ENCODE peak calls at places on chromosomes 11 and 22, in nine cellular contexts. G is GM23338, M is fibroblast of lung, F is IMR-90, K is GM12878, W is hepatocyte, T is endothelial cell of umbilical vein, H is neural progenitor cell, V is OCI-LY7. E is an unnamed sample.

GRCh38 chr11:38680166-38680565 is 2082.1 kb upstream of the RAG2 start:
- DNase-seq in V (no peak), W (no peak), F (no peak), T (no peak), G (no peak), M (no peak), H (no peak), K (no peak), E (no peak)

GRCh38 chr11:125990244-125990643 is 44.4 kb downstream of the VSIG10L2 start:
- DNase-seq in V (no peak), W (no peak), H (no peak), G (no peak), K (no peak), M (peak; percentile 86), T (no peak), F (peak; percentile 67), E (no peak)

GRCh38 chr22:50171965-50172421 is 1.5 kb downstream of the PANX2 start:
- DNase-seq in V (no peak), T (no peak), W (no peak), G (no peak), M (no peak), K (no peak), F (no peak), H (no peak), E (no peak)

GRCh38 chr22:49413551-49413950 is 414.1 kb downstream of the BRD1 start:
- DNase-seq in T (no peak), F (no peak), V (no peak), G (no peak), W (no peak), H (peak; percentile 30), M (no peak), K (no peak), E (no peak)

GRCh38 chr11:46564459-46564858 is 29.4 kb downstream of the AMBRA1 start:
- DNase-seq in V (no peak), M (peak; percentile 72), K (no peak), G (no peak), W (no peak), H (no peak), F (peak; percentile 64), T (peak; percentile 40), E (no peak)

GRCh38 chr11:43316451-43316850 is 4.7 kb downstream of the API5 start:
- DNase-seq in T (no peak), W (no peak), M (peak; percentile 82), H (no peak), F (peak; percentile 13), V (no peak), G (no peak), K (no peak), E (no peak)

GRCh38 chr22:49768077-49768476 is 59.6 kb downstream of the BRD1 start:
- DNase-seq in M (no peak), H (no peak), F (no peak), W (no peak), G (no peak), T (no peak), K (no peak), V (no peak), E (no peak)

GRCh38 chr11:117221775-117222517 is 9.9 kb downstream of the PCSK7 start:
- DNase-seq in M (no peak), G (no peak), T (no peak), K (no peak), F (peak; percentile 72), W (no peak), V (no peak), H (no peak), E (no peak)

GRCh38 chr11:17369685-17370243 is 18.2 kb downstream of the NCR3LG1 start:
- DNase-seq in W (no peak), M (no peak), V (no peak), T (no peak), F (no peak), H (no peak), K (no peak), G (no peak), E (no peak)

GRCh38 chr22:30045001-30045887 is 35.0 kb upstream of the HORMAD2 start:
- DNase-seq in V (no peak), W (no peak), G (no peak), M (no peak), K (no peak), H (no peak), T (no peak), F (no peak), E (no peak)

GRCh38 chr11:133506551-133507094 is 25.7 kb downstream of the OPCML start:
- DNase-seq in M (no peak), H (no peak), K (no peak), V (no peak), W (no peak), G (no peak), F (no peak), T (no peak), E (no peak)

GRCh38 chr11:128158860-128159259 is 428.5 kb downstream of the ETS1 start:
- DNase-seq in M (no peak), K (no peak), G (no peak), W (no peak), H (no peak), T (no peak), F (no peak), V (no peak), E (no peak)

GRCh38 chr11:119085523-119085878 is 820 bp downstream of the HMBS start:
- DNase-seq in F (no peak), G (no peak), T (no peak), W (peak; percentile 32), M (peak; percentile 30), H (peak; percentile 34), K (no peak), V (no peak), E (no peak)

GRCh38 chr11:87535513-87535912 is 497.8 kb downstream of the TMEM135 start:
- DNase-seq in W (no peak), H (no peak), F (no peak), M (no peak), K (no peak), T (no peak), V (no peak), G (no peak), E (no peak)

GRCh38 chr11:57762235-57762866 is 749 bp downstream of the CTNND1 start:
- DNase-seq in F (no peak), H (peak; percentile 35), M (no peak), T (no peak), W (peak; percentile 34), G (no peak), V (no peak), K (no peak), E (no peak)

GRCh38 chr11:46345131-46345597 is 2.1 kb upstream of the DGKZ start:
- DNase-seq in M (no peak), W (no peak), V (peak; percentile 36), H (peak; percentile 55), F (no peak), K (no peak), T (peak; percentile 54), G (peak; percentile 69), E (peak; percentile 73)

DNA sequence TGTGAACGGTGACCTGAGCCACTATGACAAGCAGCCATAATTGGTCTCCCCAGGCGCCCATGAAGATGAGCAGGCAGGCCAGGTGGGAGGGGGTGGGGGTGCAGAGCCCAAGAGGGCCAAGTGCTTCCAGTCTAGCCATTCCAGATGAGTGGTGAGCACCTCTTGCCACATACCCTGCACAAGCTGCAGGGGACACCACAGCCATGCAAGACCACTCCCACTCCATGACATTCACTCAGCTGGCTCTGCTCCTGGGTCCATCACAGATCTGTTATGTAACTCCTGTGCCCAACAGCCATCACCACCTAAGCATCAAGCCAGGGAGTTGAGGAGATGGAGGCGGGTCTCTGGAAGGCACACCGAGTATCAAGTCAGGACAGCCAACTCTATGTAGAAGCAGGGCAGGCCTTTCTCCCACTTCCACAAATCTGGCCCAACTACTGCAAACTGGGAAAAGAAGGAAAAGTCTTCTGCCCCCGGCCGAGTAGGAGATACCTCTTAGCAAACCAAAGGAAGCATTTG is 8.4 kb downstream of the TMEM184B start:
- DNase-seq in V (no peak), K (no peak), G (no peak), T (no peak), F (no peak), M (no peak), H (no peak), W (no peak), E (no peak)
- H3K4me1 ChIP-seq in V (peaks cover 55% of the 10 kb centered on the region), K (peaks cover 31% of the 10 kb centered on the region), G (peaks cover 25% of the 10 kb centered on the region), T (peaks cover 4% of the 10 kb centered on the region), F (peaks cover 24% of the 10 kb centered on the region), M (peaks cover 10% of the 10 kb centered on the region), H (peaks cover 28% of the 10 kb centered on the region), W (peaks cover 22% of the 10 kb centered on the region), E (peaks cover 6% of the 10 kb centered on the region)

DNA sequence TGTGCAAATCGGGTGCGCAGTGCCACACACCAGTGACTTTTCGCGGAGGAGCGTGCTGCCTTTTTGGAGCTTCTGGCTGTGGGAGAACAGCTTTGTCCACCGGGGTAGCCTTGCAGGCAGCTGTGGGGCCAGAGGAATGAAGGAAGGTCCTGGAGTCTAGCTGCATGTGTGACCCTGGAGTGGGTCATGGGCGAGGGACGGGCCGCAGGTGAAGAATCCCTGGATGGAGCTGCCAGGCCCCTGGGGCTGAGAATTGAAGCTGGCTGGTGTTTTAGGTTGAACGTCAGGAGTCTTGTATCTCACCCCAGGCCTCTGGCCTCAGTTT is 8.6 kb downstream of the CCND1 start:
- DNase-seq in W (no peak), M (no peak), F (no peak), K (no peak), V (no peak), T (no peak), G (no peak), H (no peak), E (no peak)
- H4K20me1 ChIP-seq in W (peaks cover 22% of the 10 kb centered on the region), M (no peaks in the 10 kb centered on the region), F (peaks cover 99% of the 10 kb centered on the region), K (no peaks in the 10 kb centered on the region), V (no peaks in the 10 kb centered on the region), T (no peaks in the 10 kb centered on the region), G (peaks cover 7% of the 10 kb centered on the region), H (peaks cover 81% of the 10 kb centered on the region), E (peaks cover 24% of the 10 kb centered on the region)

DNA sequence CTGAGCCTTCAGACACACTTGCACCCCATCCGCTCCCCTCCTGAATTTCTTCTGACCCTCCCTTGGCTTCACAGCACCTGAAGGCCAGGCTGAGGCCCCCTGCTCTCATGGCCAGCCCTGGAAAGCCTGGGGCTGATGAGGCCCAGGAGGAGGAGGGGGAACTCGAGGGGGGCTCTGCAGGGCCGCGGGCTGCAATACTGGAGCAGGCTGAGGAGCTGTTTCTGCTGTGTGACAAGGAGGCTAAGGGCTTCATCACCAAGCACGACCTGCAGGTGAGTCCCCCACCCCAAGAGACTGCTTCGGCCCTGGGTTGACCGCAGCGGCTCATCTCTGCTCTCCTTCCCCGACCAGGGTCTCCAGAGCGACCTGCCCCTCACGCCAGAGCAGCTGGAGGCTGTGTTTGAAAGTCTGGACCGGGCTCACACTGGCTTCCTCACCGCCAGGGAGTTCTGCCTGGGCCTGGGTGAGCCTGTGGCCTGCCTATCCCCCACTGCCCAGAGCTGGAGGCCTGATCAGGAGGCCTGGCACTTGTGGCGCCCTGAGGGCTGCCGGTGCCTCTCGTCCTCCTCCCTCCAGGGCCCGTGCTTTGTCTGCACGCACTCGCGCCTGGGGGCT is 889 bp downstream of the CRACR2B start:
- DNase-seq in V (no peak), W (no peak), K (no peak), T (no peak), F (no peak), M (no peak), G (no peak), H (peak; percentile 51), E (no peak)
- H3K4me3 ChIP-seq in V (no peak overlapping the region), W (no peak overlapping the region), K (peak overlapping the region; percentile 49), T (no peak overlapping the region), F (no peak overlapping the region), M (no peak overlapping the region), G (peak overlapping the region; percentile 89), H (peak overlapping the region; percentile 45), E (no peak overlapping the region)

DNA sequence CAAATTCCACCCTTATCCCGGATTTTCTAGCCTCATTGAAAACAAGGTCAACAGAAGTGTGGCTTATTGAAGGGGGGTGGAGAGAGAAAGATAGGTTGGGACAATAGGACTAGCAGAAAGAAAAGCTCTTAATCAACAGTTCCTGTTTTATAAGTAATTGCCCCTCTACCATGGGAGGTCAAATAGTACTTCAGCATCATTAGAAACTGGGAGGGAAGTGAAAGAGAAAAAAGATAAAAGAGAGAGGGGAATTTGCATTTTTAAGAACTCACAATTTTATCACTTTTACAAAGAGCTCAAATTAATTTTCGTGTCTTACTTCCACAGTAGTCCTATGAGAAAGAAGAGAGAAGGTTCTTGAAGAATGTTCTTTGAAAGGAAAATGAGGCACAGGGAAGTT is 89.2 kb downstream of the AMOTL1 start:
- DNase-seq in F (no peak), W (no peak), M (no peak), H (no peak), T (no peak), V (no peak), K (no peak), G (no peak), E (no peak)
- H3K4me1 ChIP-seq in F (no peaks in the 10 kb centered on the region), W (no peaks in the 10 kb centered on the region), M (no peaks in the 10 kb centered on the region), H (peaks cover 9% of the 10 kb centered on the region), T (no peaks in the 10 kb centered on the region), V (no peaks in the 10 kb centered on the region), K (no peaks in the 10 kb centered on the region), G (no peaks in the 10 kb centered on the region), E (peaks cover 3% of the 10 kb centered on the region)

E was measured in keratinocyte.